ENCODE peak calls at places on chromosomes 7 and 10, in five cellular contexts. D, Q, J, O and R are unnamed samples.

GRCh38 chr10:67520924-67521520 is 175.0 kb downstream of the CTNNA3 start:
- DNase-seq in D (no peak), Q (no peak), J (peak; percentile 24), O (no peak), R (peak; percentile 22)

GRCh38 chr10:85188770-85189484 is 860.5 kb downstream of the CCSER2 start:
- DNase-seq in D (no peak), Q (no peak), J (no peak), O (no peak), R (no peak)

GRCh38 chr10:99569971-99570370 is 37.2 kb downstream of the NKX2-3 start:
- DNase-seq in D (no peak), Q (no peak), J (no peak), O (no peak), R (no peak)

GRCh38 chr10:98487692-98488091 is 41.0 kb upstream of the HPS1 start:
- DNase-seq in D (no peak), Q (no peak), J (no peak), O (no peak), R (no peak)

GRCh38 chr7:13185139-13185538 is 497.7 kb downstream of the ARL4A start:
- DNase-seq in D (no peak), Q (no peak), J (no peak), O (no peak), R (no peak)

GRCh38 chr7:150685219-150686029 is at the start of gene GIMAP2:
- DNase-seq in D (no peak), Q (no peak), J (no peak), O (peak; percentile 28), R (no peak)

GRCh38 chr10:78868048-78868447 is 200.7 kb upstream of the ZMIZ1 start:
- DNase-seq in D (no peak), Q (no peak), J (no peak), O (no peak), R (no peak)

GRCh38 chr10:121108051-121108450 is 256.9 kb downstream of the WDR11 start:
- DNase-seq in D (no peak), Q (no peak), J (no peak), O (no peak), R (no peak)

GRCh38 chr7:113730309-113730955 is 188.4 kb downstream of the PPP1R3A start:
- DNase-seq in D (no peak), Q (no peak), J (no peak), O (no peak), R (no peak)

GRCh38 chr7:103811997-103812396 is 177.5 kb downstream of the RELN start:
- DNase-seq in D (no peak), Q (no peak), J (no peak), O (no peak), R (no peak)

GRCh38 chr7:42692609-42693008 is 219.3 kb downstream of the C7orf25 start:
- DNase-seq in D (no peak), Q (no peak), J (no peak), O (no peak), R (no peak)

GRCh38 chr10:73920084-73920483 is 9.2 kb downstream of the PLAU start:
- DNase-seq in D (no peak), Q (no peak), J (peak; percentile 31), O (no peak), R (no peak)

GRCh38 chr7:5248201-5248885 is 34.4 kb upstream of the SLC29A4 start:
- DNase-seq in D (no peak), Q (peak; percentile 66), J (peak; percentile 92), O (no peak), R (no peak)

GRCh38 chr7:33933611-33934281 is 28.4 kb downstream of the BMPER start:
- DNase-seq in D (no peak), Q (no peak), J (no peak), O (no peak), R (peak; percentile 17)

GRCh38 chr7:127588697-127589482 is 679 bp downstream of the ARF5 start:
- DNase-seq in D (no peak), Q (peak; percentile 93), J (peak; percentile 74), O (peak; percentile 25), R (no peak)

GRCh38 chr7:128815289-128815938 is 14.8 kb upstream of the FLNC start:
- DNase-seq in D (no peak), Q (no peak), J (no peak), O (no peak), R (no peak)

GRCh38 chr7:10707519-10707918 is 266.2 kb upstream of the PHF14 start:
- DNase-seq in D (no peak), Q (no peak), J (no peak), O (no peak), R (no peak)

GRCh38 chr10:115706482-115707076 is 566.4 kb downstream of the GFRA1 start:
- DNase-seq in D (no peak), Q (no peak), J (no peak), O (no peak), R (no peak)

GRCh38 chr10:131857156-131858117 is 43.4 kb upstream of the PPP2R2D start:
- DNase-seq in D (peak; percentile 32), Q (no peak), J (no peak), O (no peak), R (no peak)

GRCh38 chr7:46109447-46109846 is 188.4 kb upstream of the IGFBP3 start:
- DNase-seq in D (no peak), Q (no peak), J (no peak), O (no peak), R (no peak)

GRCh38 chr10:132881186-132881920 is 61.0 kb downstream of the CFAP46 start:
- DNase-seq in D (peak; percentile 31), Q (peak; percentile 33), J (no peak), O (no peak), R (no peak)

GRCh38 chr10:103727546-103727963 is 127.8 kb downstream of the SH3PXD2A start:
- DNase-seq in D (peak; percentile 79), Q (peak; percentile 22), J (no peak), O (no peak), R (no peak)

GRCh38 chr7:127650842-127651555 is 995 bp upstream of the SND1 start:
- DNase-seq in D (no peak), Q (no peak), J (peak; percentile 30), O (no peak), R (no peak)

GRCh38 chr10:33799281-33799943 is 464.9 kb upstream of the NRP1 start:
- DNase-seq in D (no peak), Q (no peak), J (no peak), O (no peak), R (no peak)

GRCh38 chr7:88256906-88257305 is 37.1 kb upstream of the SRI start:
- DNase-seq in D (no peak), Q (no peak), J (no peak), O (no peak), R (no peak)

GRCh38 chr7:43303740-43304241 is 191.3 kb downstream of the HECW1 start:
- DNase-seq in D (peak; percentile 56), Q (no peak), J (no peak), O (peak; percentile 58), R (no peak)

GRCh38 chr10:57962839-57963238 is 304.9 kb downstream of the IPMK start:
- DNase-seq in D (no peak), Q (no peak), J (no peak), O (no peak), R (no peak)

GRCh38 chr7:87029078-87029477 is 30.4 kb downstream of the ELAPOR2 start:
- DNase-seq in D (no peak), Q (no peak), J (no peak), O (no peak), R (no peak)

GRCh38 chr7:130302649-130303048 is 9.7 kb downstream of the CPA4 start:
- DNase-seq in D (no peak), Q (no peak), J (no peak), O (no peak), R (no peak)